ENCODE peak calls at places on chromosome 7, in four cellular contexts. F, X, G and K are unnamed samples.

GRCh38 chr7:156430109-156430508 is 210.5 kb upstream of the RNF32 start:
- DNase-seq in F (no peak), X (no peak), G (no peak), K (no peak)

GRCh38 chr7:103811315-103811714 is 178.1 kb downstream of the RELN start:
- DNase-seq in F (no peak), X (no peak), G (no peak), K (no peak)

GRCh38 chr7:115183431-115184057 is 261.6 kb downstream of the MDFIC start:
- DNase-seq in F (no peak), X (no peak), G (no peak), K (no peak)

GRCh38 chr7:105621617-105622016 is 40.3 kb upstream of the EFCAB10 start:
- DNase-seq in F (peak; percentile 88), X (no peak), G (no peak), K (no peak)

GRCh38 chr7:55642266-55642665 is 70.0 kb upstream of the VOPP1 start:
- DNase-seq in F (no peak), X (no peak), G (no peak), K (no peak)

GRCh38 chr7:116832692-116833091 is 29.7 kb upstream of the CAPZA2 start:
- DNase-seq in F (no peak), X (no peak), G (no peak), K (no peak)

GRCh38 chr7:39624202-39624807 is 933 bp downstream of the RALA start:
- DNase-seq in F (no peak), X (no peak), G (peak; percentile 10), K (peak; percentile 39)

GRCh38 chr7:51033722-51034530 is 251.2 kb upstream of the GRB10 start:
- DNase-seq in F (peak; percentile 21), X (no peak), G (no peak), K (no peak)

GRCh38 chr7:100035865-100036264 is 13.7 kb upstream of the ZSCAN21 start:
- DNase-seq in F (no peak), X (no peak), G (no peak), K (no peak)

GRCh38 chr7:98217623-98218582 is 6.7 kb downstream of the BHLHA15 start:
- DNase-seq in F (no peak), X (no peak), G (no peak), K (no peak)

GRCh38 chr7:18610331-18610948 is 114.9 kb downstream of the HDAC9 start:
- DNase-seq in F (peak; percentile 20), X (no peak), G (no peak), K (peak; percentile 60)

GRCh38 chr7:76430211-76430610 is 5.5 kb downstream of the ZP3 start:
- DNase-seq in F (no peak), X (no peak), G (no peak), K (no peak)

GRCh38 chr7:93980744-93981479 is 23.2 kb downstream of the BET1 start:
- DNase-seq in F (no peak), X (no peak), G (no peak), K (no peak)

GRCh38 chr7:46244752-46245151 is 323.7 kb upstream of the IGFBP3 start:
- DNase-seq in F (no peak), X (no peak), G (no peak), K (no peak)

GRCh38 chr7:1510780-1511154 is 6.6 kb upstream of the INTS1 start:
- DNase-seq in F (no peak), X (no peak), G (no peak), K (no peak)

GRCh38 chr7:12949060-12950045 is 261.9 kb downstream of the ARL4A start:
- DNase-seq in F (no peak), X (no peak), G (no peak), K (peak; percentile 23)

GRCh38 chr7:27419581-27420177 is 177.1 kb downstream of the EVX1 start:
- DNase-seq in F (no peak), X (no peak), G (no peak), K (peak; percentile 78)

GRCh38 chr7:143419880-143420279 is 11.2 kb upstream of the EPHA1 start:
- DNase-seq in F (no peak), X (no peak), G (no peak), K (peak; percentile 41)

GRCh38 chr7:133568544-133568943 is 315.7 kb downstream of the EXOC4 start:
- DNase-seq in F (no peak), X (no peak), G (no peak), K (peak; percentile 38)

GRCh38 chr7:53596230-53596629 is 560.8 kb downstream of the POM121L12 start:
- DNase-seq in F (no peak), X (no peak), G (no peak), K (peak; percentile 18)

GRCh38 chr7:43656997-43657396 is 72.3 kb downstream of the COA1 start:
- DNase-seq in F (no peak), X (no peak), G (no peak), K (no peak)

GRCh38 chr7:23471090-23471859 is 984 bp upstream of the IGF2BP3 start:
- DNase-seq in F (no peak), X (no peak), G (peak; percentile 16), K (peak; percentile 78)

GRCh38 chr7:129664029-129665012 is 52.8 kb downstream of the NRF1 start:
- DNase-seq in F (peak; percentile 65), X (no peak), G (no peak), K (peak; percentile 68)

GRCh38 chr7:158814637-158815036 is 14.7 kb downstream of the ESYT2 start:
- DNase-seq in F (no peak), X (no peak), G (peak; percentile 34), K (no peak)

GRCh38 chr7:143978585-143978984 is 21.5 kb upstream of the OR6B1 start:
- DNase-seq in F (no peak), X (no peak), G (no peak), K (peak; percentile 44)

GRCh38 chr7:44595934-44596635 is 10.3 kb upstream of the OGDH start:
- DNase-seq in F (no peak), X (no peak), G (no peak), K (no peak)

GRCh38 chr7:84060760-84061261 is 133.8 kb downstream of the SEMA3A start:
- DNase-seq in F (no peak), X (no peak), G (no peak), K (peak; percentile 81)

GRCh38 chr7:79320741-79321473 is 132.6 kb downstream of the MAGI2 start:
- DNase-seq in F (no peak), X (no peak), G (no peak), K (no peak)

GRCh38 chr7:4610768-4611467 is 71.2 kb upstream of the FOXK1 start:
- DNase-seq in F (peak; percentile 79), X (no peak), G (peak; percentile 34), K (peak; percentile 83)

GRCh38 chr7:5020098-5020497 is 25.6 kb upstream of the RBAK start:
- DNase-seq in F (no peak), X (no peak), G (no peak), K (no peak)

GRCh38 chr7:7181519-7182155 is 707 bp upstream of the C1GALT1 start:
- DNase-seq in F (peak; percentile 16), X (no peak), G (peak; percentile 25), K (peak; percentile 20)

GRCh38 chr7:64874562-64875250 is 28.4 kb upstream of the ZNF273 start:
- DNase-seq in F (peak; percentile 3), X (no peak), G (no peak), K (no peak)

GRCh38 chr7:98133181-98133580 is 26.5 kb downstream of the LMTK2 start:
- DNase-seq in F (no peak), X (no peak), G (no peak), K (peak; percentile 73)

GRCh38 chr7:108805808-108806397 is 236.2 kb downstream of the DNAJB9 start:
- DNase-seq in F (no peak), X (no peak), G (no peak), K (peak; percentile 40)

GRCh38 chr7:142939226-142939910 is at the start of gene LLCFC1:
- DNase-seq in F (no peak), X (no peak), G (no peak), K (peak; percentile 35)

GRCh38 chr7:140121321-140121720 is 55.5 kb downstream of the KDM7A start:
- DNase-seq in F (no peak), X (no peak), G (no peak), K (no peak)

GRCh38 chr7:82017334-82017943 is 247.6 kb upstream of the HGF start:
- DNase-seq in F (peak; percentile 36), X (no peak), G (no peak), K (peak; percentile 57)